ENCODE peak calls at places on chromosomes 6 and 20, in five cellular contexts. B is spleen, M is vagina, W is H1, E is transverse colon. L is an unnamed sample.

GRCh38 chr6:55304747-55305146 is 22.5 kb upstream of the GFRAL start:
- DNase-seq in W (no peak), M (no peak), B (no peak), E (no peak), L (no peak)

GRCh38 chr6:121780325-121781313 is 345.2 kb downstream of the GJA1 start:
- DNase-seq in B (no peak), M (no peak), E (no peak), W (no peak), L (no peak)

GRCh38 chr6:126945150-126945549 is 173.3 kb upstream of the RSPO3 start:
- DNase-seq in B (no peak), W (no peak), M (no peak), E (no peak), L (no peak)

GRCh38 chr6:127182501-127182900 is 64.0 kb downstream of the RSPO3 start:
- DNase-seq in W (no peak), M (no peak), E (no peak), B (no peak), L (no peak)

GRCh38 chr6:144931172-144932035 is 646.3 kb downstream of the UTRN start:
- DNase-seq in B (no peak), W (no peak), M (no peak), E (peak), L (no peak)

GRCh38 chr20:51434556-51435256 is 107.8 kb downstream of the NFATC2 start:
- DNase-seq in B (no peak), E (no peak), W (no peak), M (no peak), L (no peak)

GRCh38 chr6:114138577-114139248 is 167.8 kb upstream of the HDAC2 start:
- DNase-seq in W (no peak), E (no peak), B (no peak), M (no peak), L (no peak)

GRCh38 chr6:84910881-84911607 is 146.6 kb upstream of the TBX18 start:
- DNase-seq in B (no peak), W (no peak), M (no peak), E (no peak), L (no peak)

GRCh38 chr20:34675561-34675960 is 1.3 kb downstream of the PIGU start:
- DNase-seq in B (no peak), E (no peak), M (no peak), W (no peak), L (no peak)

GRCh38 chr6:35139924-35140524 is 1.1 kb downstream of the TCP11 start:
- DNase-seq in M (no peak), E (peak), W (no peak), B (no peak), L (no peak)

GRCh38 chr6:133916650-133917151 is 27.8 kb downstream of the TCF21 start:
- DNase-seq in M (no peak), E (peak), W (peak), B (peak), L (no peak)

GRCh38 chr6:135875446-135875845 is 23.9 kb downstream of the PDE7B start:
- DNase-seq in B (no peak), M (no peak), E (no peak), W (no peak), L (no peak)

GRCh38 chr20:35387334-35387733 is 24.4 kb downstream of the UQCC1 start:
- DNase-seq in B (no peak), E (no peak), W (no peak), M (no peak), L (no peak)

GRCh38 chr6:38688579-38689087 is 14.3 kb downstream of the GLO1 start:
- DNase-seq in M (no peak), E (peak), W (no peak), B (no peak), L (no peak)

GRCh38 chr6:10373642-10374359 is 41.1 kb downstream of the TFAP2A start:
- DNase-seq in E (no peak), W (no peak), M (no peak), B (no peak), L (no peak)

GRCh38 chr6:42523158-42523814 is 40.5 kb upstream of the UBR2 start:
- DNase-seq in B (no peak), M (no peak), W (no peak), E (no peak), L (no peak)

GRCh38 chr6:125858427-125859320 is 67.9 kb downstream of the NCOA7 start:
- DNase-seq in M (no peak), B (no peak), W (peak), E (peak), L (peak)

GRCh38 chr6:12873706-12874105 is 157.1 kb downstream of the PHACTR1 start:
- DNase-seq in B (no peak), M (no peak), E (no peak), W (no peak), L (no peak)

GRCh38 chr20:48905322-48905647 is 16.2 kb upstream of the ARFGEF2 start:
- DNase-seq in W (no peak), B (no peak), M (no peak), E (no peak), L (no peak)

GRCh38 chr6:159726918-159727716 is at the start of gene WTAP:
- DNase-seq in M (no peak), B (peak), W (peak), E (peak), L (peak)

GRCh38 chr20:43028470-43028869 is 161.2 kb downstream of the PTPRT start:
- DNase-seq in B (no peak), W (no peak), E (no peak), M (no peak), L (no peak)

GRCh38 chr6:167788531-167788903 is 38.2 kb upstream of the AFDN start:
- DNase-seq in E (no peak), W (no peak), M (no peak), B (no peak), L (no peak)

GRCh38 chr20:17761612-17762011 is 61.8 kb downstream of the BANF2 start:
- DNase-seq in B (no peak), E (no peak), M (no peak), W (no peak), L (no peak)

GRCh38 chr20:2869381-2869780 is 3.9 kb upstream of the PTPRA start:
- DNase-seq in W (no peak), B (no peak), M (no peak), E (no peak), L (no peak)

GRCh38 chr6:135493218-135493961 is 4.2 kb downstream of the AHI1 start:
- DNase-seq in W (no peak), E (no peak), B (no peak), M (no peak), L (no peak)

GRCh38 chr6:84772428-84773132 is 8.2 kb upstream of the TBX18 start:
- DNase-seq in M (no peak), E (no peak), B (peak), W (no peak), L (no peak)

GRCh38 chr20:62876826-62877728 is 15.5 kb upstream of the TCFL5 start:
- DNase-seq in W (no peak), E (peak), M (no peak), B (peak), L (no peak)

GRCh38 chr20:10337291-10337690 is 96.7 kb downstream of the MKKS start:
- DNase-seq in W (no peak), B (no peak), M (no peak), E (no peak), L (no peak)

GRCh38 chr6:48962041-48962440 is 501.0 kb downstream of the MMUT start:
- DNase-seq in W (no peak), B (no peak), M (no peak), E (no peak), L (no peak)

GRCh38 chr6:23174781-23175361 is 605.5 kb downstream of the HDGFL1 start:
- DNase-seq in E (no peak), M (no peak), W (no peak), B (no peak), L (no peak)

GRCh38 chr6:127420558-127420957 is 38.6 kb downstream of the KIAA0408 start:
- DNase-seq in E (peak), W (peak), M (no peak), B (peak), L (peak)

DNA sequence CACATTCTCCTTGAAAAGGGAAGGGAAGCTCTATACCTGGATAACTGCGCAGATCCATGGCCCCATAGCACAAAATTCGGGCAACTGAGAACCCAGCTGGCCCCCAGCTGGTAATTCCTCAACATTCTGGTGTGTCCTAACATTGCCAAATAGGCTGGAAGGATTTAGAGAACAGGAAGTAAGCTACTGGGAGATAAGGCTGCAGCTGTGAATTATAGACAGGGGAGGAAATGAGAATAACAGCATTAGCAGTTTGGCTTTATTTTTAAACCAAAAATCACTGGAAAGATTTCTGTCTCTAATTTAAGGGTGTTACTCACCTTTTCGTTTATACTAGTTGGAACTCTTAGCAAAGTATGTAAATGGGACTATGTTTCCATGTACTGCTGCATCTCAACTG is 97.2 kb downstream of the TULP4 start:
- DNase-seq in M (no peak), E (no peak), B (no peak), W (no peak), L (no peak)
- TF ChIP-seq POLR2AphosphoS5 in M (no peak), E (no peak), B (no peak), W (no peak), L (no peak)

GRCh38 chr6:118650500-118651281 is 700 bp downstream of the CEP85L start:
- DNase-seq in M (no peak), W (no peak), E (peak), B (peak), L (peak)
- TF ChIP-seq POLR2AphosphoS5 in M (no peak), W (no peak), E (peak), B (peak), L (no peak)

GRCh38 chr6:87914637-87915395 is 132.8 kb upstream of the SPACA1 start:
- DNase-seq in B (no peak), W (no peak), M (no peak), E (no peak), L (no peak)

GRCh38 chr6:87916446-87916845 is 131.2 kb upstream of the SPACA1 start:
- DNase-seq in E (no peak), B (no peak), M (no peak), W (no peak), L (no peak)

GRCh38 chr6:87909849-87910248 is 137.8 kb upstream of the SPACA1 start:
- DNase-seq in M (no peak), B (no peak), E (no peak), W (no peak), L (no peak)

GRCh38 chr6:87908978-87909802 is 138.5 kb upstream of the SPACA1 start:
- DNase-seq in B (no peak), M (no peak), W (no peak), E (no peak), L (no peak)

DNA sequence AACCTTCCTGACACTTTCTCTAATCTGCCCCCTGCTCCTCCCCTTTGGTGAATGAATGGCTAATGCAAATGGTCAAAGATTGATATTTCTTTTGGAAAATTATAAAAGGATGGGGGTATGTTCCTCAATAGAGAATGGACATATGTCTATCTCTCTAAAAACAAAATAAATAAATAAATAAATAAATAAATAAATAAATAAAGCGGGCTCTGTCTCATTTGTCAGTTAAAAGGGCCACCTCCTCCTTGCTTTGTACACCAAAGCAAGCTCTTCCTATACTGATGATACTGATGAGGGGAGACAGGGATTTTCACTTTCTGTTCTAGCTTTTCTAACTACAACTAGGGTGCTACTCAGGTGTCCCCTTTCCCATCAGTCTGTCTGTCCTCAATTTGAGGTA is 135.5 kb upstream of the SPACA1 start:
- DNase-seq in W (no peak), B (no peak), E (no peak), M (no peak), L (no peak)
- TF ChIP-seq POLR2AphosphoS5 in W (no peak), B (no peak), E (no peak), M (no peak), L (no peak)

DNA sequence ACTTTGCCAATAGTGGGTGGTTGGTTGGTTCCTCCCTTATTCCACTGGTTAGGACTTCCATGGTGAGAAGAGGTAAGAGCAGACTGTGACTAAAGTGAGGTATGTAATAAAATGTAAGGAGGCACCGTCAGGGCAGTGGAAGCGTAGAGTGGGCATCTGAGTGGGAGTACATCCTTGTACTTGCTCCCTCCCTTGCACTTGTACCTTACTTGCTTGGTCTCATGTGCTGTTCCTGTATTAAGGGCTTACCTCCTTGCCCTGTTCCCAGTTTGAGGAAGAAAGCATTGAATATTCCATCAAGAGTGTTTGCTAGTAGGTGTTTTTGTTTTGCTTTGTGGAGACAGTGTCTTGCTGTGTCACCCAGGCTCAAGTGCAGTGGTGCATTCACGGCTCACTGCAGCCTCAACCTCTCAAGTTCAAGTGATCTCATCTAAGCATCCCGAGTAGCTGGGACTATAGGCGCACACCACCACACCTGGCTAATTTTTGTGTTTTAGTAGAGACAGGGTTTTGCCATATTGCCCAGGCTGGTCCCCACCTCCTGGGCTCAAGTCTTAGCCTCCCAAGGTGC is 25.5 kb downstream of the AMD1 start:
- DNase-seq in B (no peak), W (no peak), M (no peak), E (no peak), L (no peak)
- TF ChIP-seq POLR2AphosphoS5 in B (no peak), W (peak), M (no peak), E (no peak), L (peak)

GRCh38 chr6:80625405-80625804 is 518.9 kb downstream of the BCKDHB start:
- DNase-seq in E (no peak), B (no peak), W (no peak), M (no peak), L (no peak)
- TF ChIP-seq POLR2AphosphoS5 in E (no peak), B (no peak), W (no peak), M (no peak), L (no peak)

GRCh38 chr20:61316351-61316750 is 64.3 kb downstream of the CDH4 start:
- DNase-seq in W (no peak), E (no peak), M (no peak), B (peak), L (no peak)

GRCh38 chr20:61320617-61321200 is 68.6 kb downstream of the CDH4 start:
- DNase-seq in B (peak), W (no peak), M (no peak), E (no peak), L (no peak)

GRCh38 chr20:61315319-61315718 is 63.3 kb downstream of the CDH4 start:
- DNase-seq in B (peak), M (no peak), E (no peak), W (no peak), L (no peak)

GRCh38 chr20:61321481-61321880 is 69.4 kb downstream of the CDH4 start:
- DNase-seq in M (no peak), E (no peak), B (peak), W (no peak), L (no peak)

GRCh38 chr20:61317966-61318520 is 66.0 kb downstream of the CDH4 start:
- DNase-seq in E (no peak), W (no peak), B (peak), M (no peak), L (no peak)
- TF ChIP-seq POLR2AphosphoS5 in E (no peak), W (no peak), B (no peak), M (no peak), L (no peak)

DNA sequence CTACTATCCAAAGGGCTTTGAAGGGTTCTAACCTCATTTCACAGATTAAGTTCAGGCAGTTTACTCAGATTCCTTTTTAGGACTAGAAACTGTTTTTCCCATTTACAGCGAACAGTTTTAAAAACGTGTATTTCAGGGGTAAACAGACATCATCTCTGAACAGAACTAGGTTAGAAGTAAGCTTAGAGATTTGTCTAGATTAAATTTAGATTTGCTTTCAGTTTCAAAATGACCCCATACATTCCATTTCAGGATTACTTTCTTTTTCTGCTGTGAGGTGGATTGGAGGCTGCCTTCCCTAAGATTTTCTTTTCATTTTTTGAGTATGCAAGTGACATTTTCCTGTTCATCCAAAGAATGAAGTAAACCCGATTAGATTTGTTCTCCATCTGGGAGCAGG is 747.3 kb downstream of the KHDRBS2 start:
- DNase-seq in W (no peak), E (no peak), M (no peak), B (no peak), L (no peak)
- TF ChIP-seq POLR2AphosphoS5 in W (no peak), E (no peak), M (no peak), B (no peak), L (no peak)